ENCODE peak calls at places on chromosomes 13 and 19, in nine cellular contexts. X, B, R, E, D, A, I, J and O are unnamed samples.

GRCh38 chr13:43331676-43332075 is 308.3 kb downstream of the DNAJC15 start:
- DNase-seq in X (no peak), B (no peak), R (no peak), E (no peak), D (peak; percentile 12), A (no peak), I (no peak), J (no peak), O (no peak)

GRCh38 chr13:106143930-106144709 is 391.3 kb downstream of the EFNB2 start:
- DNase-seq in X (no peak), B (no peak), R (no peak), E (no peak), D (no peak), A (no peak), I (no peak), J (no peak), O (no peak)

GRCh38 chr19:19115954-19116353 is 22.3 kb downstream of the TMEM161A start:
- DNase-seq in X (no peak), B (no peak), R (no peak), E (peak; percentile 69), D (peak; percentile 40), A (no peak), I (peak; percentile 24), J (no peak), O (peak; percentile 50)

GRCh38 chr13:79830945-79831344 is 350.0 kb downstream of the NDFIP2 start:
- DNase-seq in X (no peak), B (no peak), R (no peak), E (no peak), D (peak; percentile 8), A (no peak), I (no peak), J (no peak), O (no peak)

GRCh38 chr19:10193666-10194499 is 870 bp downstream of the DNMT1 start:
- DNase-seq in X (no peak), B (no peak), R (peak; percentile 89), E (peak; percentile 44), D (peak; percentile 81), A (peak; percentile 72), I (no peak), J (no peak), O (no peak)

GRCh38 chr13:33218020-33218419 is 67.5 kb downstream of the STARD13 start:
- DNase-seq in X (no peak), B (no peak), R (no peak), E (no peak), D (peak; percentile 51), A (no peak), I (no peak), J (no peak), O (no peak)

GRCh38 chr13:80217614-80218456 is 123.1 kb downstream of the SPRY2 start:
- DNase-seq in X (no peak), B (no peak), R (no peak), E (no peak), D (no peak), A (no peak), I (no peak), J (no peak), O (no peak)

GRCh38 chr19:9914001-9914314 is 22.4 kb downstream of the OLFM2 start:
- DNase-seq in X (no peak), B (no peak), R (peak; percentile 31), E (no peak), D (no peak), A (no peak), I (no peak), J (no peak), O (no peak)

GRCh38 chr19:49064768-49065611 is at the start of gene NTF4:
- DNase-seq in X (no peak), B (no peak), R (no peak), E (no peak), D (peak; percentile 33), A (peak; percentile 78), I (peak; percentile 88), J (no peak), O (peak; percentile 87)

GRCh38 chr13:75258159-75258782 is 223.7 kb downstream of the TBC1D4 start:
- DNase-seq in X (no peak), B (no peak), R (no peak), E (no peak), D (peak; percentile 67), A (no peak), I (peak; percentile 54), J (no peak), O (no peak)

GRCh38 chr13:40780822-40781401 is 8.5 kb upstream of the SLC25A15 start:
- DNase-seq in X (no peak), B (no peak), R (no peak), E (no peak), D (peak; percentile 20), A (no peak), I (no peak), J (no peak), O (no peak)

GRCh38 chr19:49761625-49762311 is 1.3 kb downstream of the TSKS start:
- DNase-seq in X (no peak), B (no peak), R (no peak), E (peak; percentile 29), D (peak; percentile 73), A (no peak), I (peak; percentile 28), J (no peak), O (no peak)

GRCh38 chr13:65400707-65401106 is 1829.4 kb downstream of the PCDH9 start:
- DNase-seq in X (no peak), B (no peak), R (no peak), E (no peak), D (no peak), A (no peak), I (no peak), J (no peak), O (no peak)

GRCh38 chr13:69124996-69125395 is 982.6 kb upstream of the ATXN8OS start:
- DNase-seq in X (no peak), B (no peak), R (no peak), E (no peak), D (no peak), A (no peak), I (no peak), J (no peak), O (no peak)

GRCh38 chr13:93746589-93746988 is 520.0 kb downstream of the GPC6 start:
- DNase-seq in X (no peak), B (no peak), R (no peak), E (no peak), D (no peak), A (no peak), I (no peak), J (no peak), O (no peak)

GRCh38 chr19:8392017-8392591 is 1.9 kb downstream of the RAB11B start:
- DNase-seq in X (no peak), B (no peak), R (no peak), E (no peak), D (peak; percentile 58), A (no peak), I (no peak), J (peak; percentile 83), O (no peak)

GRCh38 chr19:16117594-16118033 is 5.9 kb downstream of the RAB8A start:
- DNase-seq in X (no peak), B (no peak), R (peak; percentile 84), E (no peak), D (no peak), A (no peak), I (no peak), J (no peak), O (no peak)
- TF ChIP-seq CTCF in X (no peak), B (no peak), R (no peak), E (no peak), D (peak; percentile 2), A (no peak), I (no peak), J (no peak), O (no peak)

DNA sequence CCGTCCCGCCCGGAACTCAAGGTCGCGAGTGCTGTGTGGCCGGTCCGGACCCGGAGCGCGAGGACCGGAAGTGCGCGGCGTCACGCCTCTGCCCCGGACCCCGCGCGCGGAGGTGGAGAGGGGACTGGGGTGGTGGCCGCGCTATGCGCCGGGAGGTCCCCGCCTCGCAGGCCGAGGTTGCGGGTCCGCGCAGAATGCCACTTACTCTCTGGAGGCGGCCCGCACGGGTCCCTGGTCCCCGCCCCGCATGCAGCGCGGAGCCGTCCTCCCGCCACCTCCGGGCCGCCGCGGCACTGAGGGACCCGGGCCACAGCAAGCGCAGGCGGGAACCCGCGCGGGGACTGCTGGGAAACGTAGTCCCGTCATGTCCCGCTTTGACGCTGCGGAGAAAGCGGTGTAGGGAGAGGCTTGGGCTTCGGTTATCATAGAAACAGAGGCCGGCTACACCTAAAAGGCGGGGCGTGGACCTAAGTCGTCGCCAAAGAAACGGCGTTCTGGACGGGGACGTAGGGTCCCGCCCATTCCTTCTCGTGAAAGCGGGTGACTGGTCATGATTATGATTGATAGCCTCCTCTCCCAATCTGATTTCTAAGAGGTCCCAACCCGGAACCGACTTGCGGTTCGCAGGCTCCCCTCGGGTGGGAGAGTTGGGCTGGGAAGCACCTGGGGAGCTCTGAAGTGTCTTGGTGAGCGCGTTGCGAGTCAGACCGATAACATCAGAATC is at the start of gene ZNF837:
- DNase-seq in X (peak; percentile 82), B (peak; percentile 92), R (peak; percentile 100), E (peak; percentile 99), D (peak; percentile 100), A (peak; percentile 97), I (peak; percentile 100), J (peak; percentile 100), O (peak; percentile 95)
- TF ChIP-seq CTCF in X (no peak), B (no peak), R (peak; percentile 27), E (no peak), D (no peak), A (no peak), I (no peak), J (no peak), O (no peak)

GRCh38 chr13:23375007-23375971 is 58.2 kb downstream of the SACS start:
- DNase-seq in X (peak; percentile 93), B (peak; percentile 73), R (peak; percentile 99), E (peak; percentile 97), D (peak; percentile 98), A (peak; percentile 96), I (peak; percentile 96), J (peak; percentile 98), O (peak; percentile 98)
- TF ChIP-seq CTCF in X (no peak), B (peak; percentile 19), R (peak; percentile 45), E (no peak), D (no peak), A (peak; percentile 58), I (no peak), J (peak; percentile 19), O (no peak)

DNA sequence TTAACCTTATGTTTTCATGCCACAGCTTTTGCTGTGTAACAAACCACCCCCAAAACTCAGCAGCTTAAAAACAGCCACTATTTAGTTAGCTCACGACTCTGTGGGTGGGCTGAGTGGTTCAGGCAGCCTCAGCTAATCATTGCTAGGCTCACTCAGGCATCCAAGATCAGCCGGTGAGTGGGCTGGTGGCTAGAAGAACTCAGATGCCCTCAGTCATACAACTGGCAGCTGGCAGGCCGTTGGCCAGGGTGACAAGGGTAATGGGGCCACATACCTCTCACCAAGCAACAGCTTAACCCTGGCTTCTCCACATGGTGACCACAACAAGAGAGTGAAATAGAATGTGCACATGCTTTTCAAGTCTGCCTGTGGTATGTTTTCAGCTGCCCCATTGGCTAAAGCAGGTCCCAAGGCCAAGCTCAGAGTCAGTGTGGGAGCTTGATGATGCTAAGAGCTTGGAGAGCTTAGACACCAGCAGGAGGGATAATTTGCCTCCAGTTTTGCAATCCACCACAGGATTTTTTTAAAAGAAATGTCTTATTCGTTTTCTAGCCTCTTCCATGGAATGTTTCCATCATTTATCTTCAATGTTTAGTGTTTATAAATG is 435.5 kb upstream of the TSHZ3 start:
- DNase-seq in X (no peak), B (no peak), R (no peak), E (no peak), D (no peak), A (no peak), I (no peak), J (no peak), O (no peak)
- TF ChIP-seq CTCF in X (no peak), B (no peak), R (no peak), E (no peak), D (no peak), A (no peak), I (no peak), J (no peak), O (no peak)